ENCODE peak calls at places on chromosomes 2 and 18, in five cellular contexts. O is adrenal gland, F is HCT116, R is H1, P is sigmoid colon. D is an unnamed sample.

GRCh38 chr2:217993817-217994459 is 8.9 kb downstream of the TNS1 start:
- DNase-seq in F (no peak), O (peak), P (peak), R (peak), D (no peak)

GRCh38 chr2:27735263-27735904 is 36.1 kb upstream of the MRPL33 start:
- DNase-seq in R (peak), O (peak), F (no peak), P (peak), D (peak)

GRCh38 chr2:35846-36245 is 10.5 kb downstream of the FAM110C start:
- DNase-seq in R (no peak), P (no peak), O (no peak), F (no peak), D (no peak)

GRCh38 chr2:68377137-68377780 is 12.2 kb downstream of the PLEK start:
- DNase-seq in R (no peak), F (no peak), O (no peak), P (no peak), D (no peak)

GRCh38 chr2:47112665-47113435 is 42.3 kb downstream of the STPG4 start:
- DNase-seq in P (no peak), O (no peak), R (no peak), F (no peak), D (no peak)

GRCh38 chr2:144513388-144514100 is 6.4 kb downstream of the ZEB2 start:
- DNase-seq in P (no peak), F (no peak), O (peak), R (no peak), D (no peak)

GRCh38 chr18:48027401-48027931 is 97.0 kb upstream of the SMAD2 start:
- DNase-seq in F (no peak), R (no peak), P (peak), O (peak), D (no peak)

GRCh38 chr18:44796505-44797198 is 116.0 kb downstream of the SETBP1 start:
- DNase-seq in R (no peak), F (no peak), P (no peak), O (no peak), D (no peak)

GRCh38 chr2:144320491-144320890 is 199.4 kb downstream of the ZEB2 start:
- DNase-seq in R (no peak), F (no peak), P (no peak), O (peak), D (no peak)

DNA sequence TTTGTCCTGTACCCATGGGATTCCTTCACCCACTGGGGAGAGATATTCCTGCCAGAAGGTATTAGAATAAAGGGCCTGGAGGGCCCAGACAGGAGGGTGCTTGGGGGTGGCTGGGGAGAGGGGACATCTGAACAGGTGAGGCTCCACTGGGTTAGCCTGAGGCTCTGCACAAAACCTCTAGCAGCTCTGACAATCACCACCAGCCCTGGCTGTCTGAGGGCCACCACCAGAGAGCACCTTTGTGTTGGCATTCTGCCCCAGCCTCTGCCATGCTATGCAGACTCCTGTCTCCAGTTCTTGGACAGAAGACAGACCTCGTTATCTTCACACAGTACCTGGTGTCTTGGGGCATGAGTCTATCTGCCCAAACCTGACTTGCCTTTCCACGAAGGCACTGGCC is 25.3 kb downstream of the SLC16A14 start:
- DNase-seq in R (no peak), P (no peak), F (no peak), O (no peak), D (no peak)
- TF ChIP-seq CTCF in R (peak), P (no peak), F (no peak), O (no peak), D (no peak)

DNA sequence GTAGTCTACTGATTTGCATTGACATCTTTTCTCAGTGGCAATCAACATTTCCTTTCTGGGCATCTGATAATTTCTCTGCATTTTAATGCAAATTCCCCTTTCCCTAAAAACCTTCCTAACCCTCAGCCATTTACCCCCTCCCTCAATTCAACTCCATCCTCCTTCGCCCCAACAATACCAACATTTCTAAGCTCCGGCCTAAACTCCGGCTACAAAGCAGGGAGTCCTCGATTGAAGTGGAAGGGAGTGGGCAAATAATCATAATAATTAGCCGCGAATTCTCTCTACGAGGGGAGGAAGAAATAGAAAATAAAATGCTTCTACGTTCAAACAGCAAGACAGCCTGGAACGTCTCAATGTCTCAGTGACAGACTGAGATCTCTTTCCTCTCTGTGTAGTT is 4.6 kb downstream of the BCL11A start:
- DNase-seq in R (no peak), P (no peak), F (no peak), O (no peak), D (no peak)
- H3K4me3 ChIP-seq in R (peak), P (peak), F (no peak), O (no peak), D (peak)

DNA sequence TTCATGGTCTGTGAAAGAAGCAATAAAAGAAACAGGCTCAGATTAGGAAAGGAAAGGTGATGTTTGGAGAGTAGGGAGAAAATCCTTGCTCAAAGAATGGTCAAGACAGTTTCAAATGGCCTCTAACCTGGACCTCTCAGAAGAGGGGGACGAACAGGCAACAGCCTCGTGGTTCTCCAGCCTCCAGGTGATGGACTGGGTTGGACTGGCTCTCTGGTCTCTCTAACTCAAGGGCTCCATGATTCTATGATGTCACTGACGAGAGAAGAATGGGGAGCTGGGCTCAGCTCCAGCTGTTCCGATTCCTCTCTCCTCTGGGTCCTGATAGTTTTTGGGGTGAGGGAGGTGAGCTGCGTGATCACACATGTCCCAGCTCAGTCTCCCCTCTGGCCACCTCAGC is at the start of gene C2orf74:
- DNase-seq in P (no peak), F (no peak), R (no peak), O (no peak), D (no peak)
- H3K27ac ChIP-seq in P (no peak), F (no peak), R (no peak), O (no peak), D (no peak)

GRCh38 chr2:37324536-37324785 is 172 bp downstream of the PRKD3 start:
- DNase-seq in O (peak), F (no peak), P (peak), R (no peak), D (no peak)
- TF ChIP-seq CTCF in O (no peak), F (no peak), P (no peak), R (no peak), D (no peak)

DNA sequence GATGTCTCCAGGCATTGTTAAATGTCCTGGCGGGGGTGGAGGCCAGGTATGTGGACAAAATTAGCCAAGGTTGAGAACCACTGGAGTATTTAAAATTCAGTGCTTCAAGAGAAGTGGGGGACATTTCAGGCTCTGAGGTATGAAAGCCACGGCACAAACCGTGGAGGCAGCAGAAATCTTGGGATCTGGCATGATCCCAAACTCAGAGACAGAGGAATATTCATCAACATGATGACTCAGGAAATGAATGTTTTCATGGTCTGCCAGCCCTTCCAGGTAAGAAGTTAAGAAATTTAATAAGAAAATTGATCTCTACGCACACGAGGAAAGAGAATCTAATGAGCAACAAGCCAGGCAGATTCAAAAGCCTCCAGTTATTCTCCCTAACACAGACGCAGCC is 11.4 kb upstream of the GRP start:
- DNase-seq in P (no peak), F (no peak), R (no peak), O (no peak), D (no peak)
- H3K4me3 ChIP-seq in P (no peak), F (no peak), R (no peak), O (no peak), D (no peak)

GRCh38 chr18:10726198-10727068 is 200.6 kb downstream of the NAPG start:
- DNase-seq in F (no peak), O (no peak), P (no peak), R (no peak), D (no peak)
- H3K27ac ChIP-seq in F (no peak), O (no peak), P (no peak), R (no peak), D (no peak)

GRCh38 chr2:177282787-177283533 is 18.4 kb upstream of the NFE2L2 start:
- DNase-seq in R (no peak), O (no peak), P (no peak), F (no peak), D (no peak)

GRCh38 chr2:177284531-177284930 is 20.0 kb upstream of the NFE2L2 start:
- DNase-seq in F (no peak), P (no peak), R (no peak), O (no peak), D (no peak)

GRCh38 chr2:177282101-177282573 is 17.6 kb upstream of the NFE2L2 start:
- DNase-seq in P (no peak), O (no peak), R (no peak), F (no peak), D (no peak)

GRCh38 chr2:177285892-177286715 is 21.6 kb upstream of the NFE2L2 start:
- DNase-seq in R (no peak), F (no peak), O (no peak), P (no peak), D (no peak)

GRCh38 chr2:177283871-177284270 is 19.3 kb upstream of the NFE2L2 start:
- DNase-seq in F (no peak), P (no peak), O (no peak), R (no peak), D (no peak)
- TF ChIP-seq CTCF in F (no peak), P (no peak), O (no peak), R (no peak), D (no peak)

DNA sequence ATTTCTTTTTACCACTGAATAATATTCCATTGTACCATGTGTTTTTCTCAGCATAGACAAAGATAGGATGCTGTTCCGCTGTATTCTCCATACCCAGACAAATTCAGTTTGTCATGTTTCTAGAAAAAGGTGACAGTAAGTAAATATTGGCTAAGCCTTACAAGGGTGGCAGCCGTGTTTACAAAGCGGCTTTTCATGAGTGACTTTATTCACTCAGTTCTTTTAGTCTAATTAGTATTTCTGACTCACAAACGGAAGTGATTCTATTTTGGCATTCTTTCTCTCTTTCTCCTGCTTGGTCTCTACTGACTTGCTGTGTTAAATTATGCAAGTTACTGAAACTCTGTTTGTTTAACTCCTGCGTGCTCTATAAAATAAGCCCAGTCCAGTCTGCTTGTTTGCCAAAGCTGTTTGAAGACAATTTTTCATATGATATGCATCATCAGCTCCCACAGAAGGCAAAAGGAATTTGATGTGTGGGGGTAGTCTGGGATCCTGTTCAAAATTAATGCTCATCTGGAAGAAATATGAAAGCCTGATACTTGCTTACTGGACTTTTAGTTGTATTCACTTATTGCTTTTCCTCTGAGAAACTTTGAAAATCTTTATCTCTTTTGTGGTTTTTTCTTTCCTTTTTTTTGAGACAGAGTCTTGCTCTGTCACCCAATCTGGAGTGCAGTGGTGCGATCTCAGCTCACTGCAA is 2.3 kb upstream of the PLEKHH2 start:
- DNase-seq in R (no peak), F (no peak), O (no peak), P (no peak), D (no peak)
- H3K4me3 ChIP-seq in R (no peak), F (no peak), O (no peak), P (no peak), D (no peak)

GRCh38 chr2:73939419-73939818 is 12.7 kb downstream of the DGUOK start:
- DNase-seq in F (no peak), O (no peak), R (peak), P (no peak), D (no peak)
- H3K27ac ChIP-seq in F (no peak), O (no peak), R (no peak), P (no peak), D (no peak)

D was measured in coronary artery.